ENCODE peak calls at places on chromosomes 3 and 15, in four cellular contexts. B is activated T-cell treated with anti-CD3 and anti-CD28 coated beads for 1 hour, R is T-cell, S is dorsolateral prefrontal cortex. E is an unnamed sample.

GRCh38 chr15:41971089-41971892 is 1.1 kb downstream of the EHD4 start:
- DNase-seq in S (no peak), R (peak), B (peak), E (no peak)

GRCh38 chr15:100348578-100348977 is 6.8 kb upstream of the ADAMTS17 start:
- DNase-seq in R (no peak), B (no peak), S (no peak), E (no peak)

GRCh38 chr3:112092439-112093179 is 6.4 kb downstream of the C3orf52 start:
- DNase-seq in B (no peak), R (no peak), S (no peak), E (no peak)

GRCh38 chr3:41710646-41711388 is 251.1 kb downstream of the ULK4 start:
- DNase-seq in B (no peak), R (no peak), S (no peak), E (no peak)

GRCh38 chr3:177150970-177151627 is 46.2 kb downstream of the TBL1XR1 start:
- DNase-seq in S (no peak), R (no peak), B (no peak), E (no peak)

GRCh38 chr3:156840826-156841689 is 14.9 kb downstream of the LEKR1 start:
- DNase-seq in B (no peak), S (no peak), R (no peak), E (no peak)

GRCh38 chr15:82680200-82681102 is 29.2 kb downstream of the AP3B2 start:
- DNase-seq in B (peak), R (peak), S (no peak), E (peak)

GRCh38 chr15:75836953-75837321 is 6.3 kb upstream of the UBE2Q2 start:
- DNase-seq in S (no peak), B (no peak), R (peak), E (no peak)

GRCh38 chr3:9552252-9552999 is 1.2 kb downstream of the LHFPL4 start:
- DNase-seq in R (no peak), S (no peak), B (peak), E (peak)

GRCh38 chr15:33737687-33738606 is 230.3 kb upstream of the CHRM5 start:
- DNase-seq in B (peak), S (no peak), R (no peak), E (peak)

GRCh38 chr15:68441045-68441743 is 9.2 kb upstream of the ITGA11 start:
- DNase-seq in R (no peak), B (no peak), S (no peak), E (no peak)

GRCh38 chr3:10585945-10586344 is 80.6 kb upstream of the ATP2B2 start:
- DNase-seq in S (no peak), R (no peak), B (no peak), E (no peak)

GRCh38 chr3:23723930-23724329 is 81.8 kb upstream of the UBE2E1 start:
- DNase-seq in S (no peak), B (no peak), R (no peak), E (no peak)

GRCh38 chr3:178966299-178967183 is 105.1 kb downstream of the ZMAT3 start:
- DNase-seq in R (no peak), B (no peak), S (no peak), E (no peak)

GRCh38 chr15:48333553-48333952 is 2.3 kb downstream of the DUT start:
- DNase-seq in S (no peak), R (no peak), B (no peak), E (no peak)

GRCh38 chr3:152556731-152557254 is 278.1 kb upstream of the P2RY1 start:
- DNase-seq in R (no peak), B (no peak), S (no peak), E (no peak)

GRCh38 chr15:48683991-48684765 is 38.7 kb upstream of the FBN1 start:
- DNase-seq in S (no peak), B (no peak), R (no peak), E (no peak)

GRCh38 chr3:43621406-43621973 is 321 bp downstream of the ANO10 start:
- DNase-seq in R (no peak), B (no peak), S (peak), E (peak)

E was measured in progenitor cell of endocrine pancreas.